ENCODE peak calls at places on chromosomes 6 and 20, in six cellular contexts. D, X, I, N, Z and F are unnamed samples.

GRCh38 chr6:158836625-158837311 is 17.6 kb upstream of the EZR start:
- DNase-seq in D (no peak), X (no peak), I (no peak), N (no peak), Z (no peak), F (no peak)

GRCh38 chr6:166024252-166024651 is 143.4 kb downstream of the TBXT start:
- DNase-seq in D (no peak), X (no peak), I (no peak), N (no peak), Z (no peak), F (no peak)

GRCh38 chr6:2266845-2267244 is 21.4 kb upstream of the GMDS start:
- DNase-seq in D (no peak), X (no peak), I (no peak), N (no peak), Z (no peak), F (no peak)

GRCh38 chr20:34390769-34391447 is 27.8 kb downstream of the ITCH start:
- DNase-seq in D (peak; percentile 67), X (no peak), I (peak; percentile 50), N (no peak), Z (peak; percentile 68), F (peak; percentile 92)

GRCh38 chr6:142387997-142388815 is 86.4 kb downstream of the ADGRG6 start:
- DNase-seq in D (no peak), X (peak; percentile 34), I (no peak), N (peak; percentile 39), Z (peak; percentile 63), F (peak; percentile 68)

GRCh38 chr6:136095961-136096360 is 154.2 kb downstream of the MTFR2 start:
- DNase-seq in D (no peak), X (no peak), I (no peak), N (no peak), Z (no peak), F (peak; percentile 80)

GRCh38 chr6:54935739-54936138 is 89.2 kb downstream of the FAM83B start:
- DNase-seq in D (peak; percentile 13), X (no peak), I (no peak), N (no peak), Z (no peak), F (peak; percentile 75)

GRCh38 chr6:30097902-30098606 is 14.8 kb downstream of the TRIM31 start:
- DNase-seq in D (no peak), X (no peak), I (no peak), N (no peak), Z (no peak), F (no peak)

GRCh38 chr6:26305097-26305841 is 59.7 kb upstream of the BTN3A2 start:
- DNase-seq in D (no peak), X (peak; percentile 63), I (no peak), N (peak; percentile 32), Z (peak; percentile 71), F (peak; percentile 87)

GRCh38 chr6:7154341-7155139 is 46.8 kb downstream of the RREB1 start:
- DNase-seq in D (no peak), X (no peak), I (no peak), N (no peak), Z (no peak), F (no peak)

GRCh38 chr6:147108256-147108910 is 95.8 kb upstream of the STXBP5 start:
- DNase-seq in D (no peak), X (no peak), I (no peak), N (no peak), Z (no peak), F (no peak)

GRCh38 chr6:27592107-27592480 is 119.2 kb upstream of the ZNF184 start:
- DNase-seq in D (no peak), X (peak; percentile 34), I (no peak), N (no peak), Z (no peak), F (peak; percentile 50)

GRCh38 chr6:141326426-141326825 is 806.3 kb upstream of the GJE1 start:
- DNase-seq in D (peak; percentile 94), X (no peak), I (no peak), N (no peak), Z (peak; percentile 96), F (peak; percentile 100)

GRCh38 chr6:122712093-122712863 is 67.2 kb upstream of the FABP7 start:
- DNase-seq in D (no peak), X (no peak), I (no peak), N (no peak), Z (no peak), F (peak; percentile 75)

GRCh38 chr6:169799474-169799926 is 48.1 kb downstream of the ERMARD start:
- DNase-seq in D (no peak), X (no peak), I (no peak), N (no peak), Z (no peak), F (no peak)

GRCh38 chr6:123427008-123427407 is 209.7 kb downstream of the TRDN start:
- DNase-seq in D (no peak), X (no peak), I (no peak), N (no peak), Z (no peak), F (no peak)